ENCODE peak calls at places on chromosomes 11 and 22, in eight cellular contexts. Y is H9; P is fibroblast of lung; M is mesendoderm; L is neuronal stem cell; C is kidney; A is CD4-positive, alpha-beta T cell; Z is effector memory CD4-positive, alpha-beta T cell. X is an unnamed sample.

GRCh38 chr11:793556-793955 is 3.7 kb upstream of the CEND1 start:
- DNase-seq in Y (no peak), P (no peak), M (no peak), L (no peak), C (no peak), A (no peak), Z (no peak), X (no peak)

GRCh38 chr11:62922653-62923371 is 1.6 kb upstream of the CHRM1 start:
- DNase-seq in Y (no peak), P (no peak), M (peak), L (no peak), C (peak), A (no peak), Z (no peak), X (peak)

GRCh38 chr22:49995413-49996191 is 17.0 kb downstream of the IL17REL start:
- DNase-seq in Y (no peak), P (no peak), M (no peak), L (no peak), C (no peak), A (no peak), Z (no peak), X (no peak)

GRCh38 chr22:19520566-19521305 is 3.5 kb downstream of the CLDN5 start:
- DNase-seq in Y (no peak), P (no peak), M (no peak), L (no peak), C (no peak), A (no peak), Z (no peak), X (no peak)

GRCh38 chr22:46568102-46568809 is 30.8 kb upstream of the CELSR1 start:
- DNase-seq in Y (no peak), P (no peak), M (no peak), L (no peak), C (peak), A (no peak), Z (no peak), X (no peak)

GRCh38 chr11:132042296-132042695 is 671.9 kb downstream of the NTM start:
- DNase-seq in Y (no peak), P (no peak), M (no peak), L (no peak), C (no peak), A (no peak), Z (no peak), X (no peak)

GRCh38 chr22:31441652-31442051 is 42.2 kb downstream of the DRG1 start:
- DNase-seq in Y (no peak), P (no peak), M (no peak), L (no peak), C (no peak), A (no peak), Z (no peak), X (no peak)

GRCh38 chr11:48083427-48083826 is 103.1 kb downstream of the PTPRJ start:
- DNase-seq in Y (no peak), P (peak), M (no peak), L (no peak), C (no peak), A (no peak), Z (no peak), X (no peak)

GRCh38 chr22:29917052-29917902 is 34.3 kb downstream of the MTMR3 start:
- DNase-seq in Y (no peak), P (peak), M (no peak), L (no peak), C (no peak), A (no peak), Z (no peak), X (no peak)

GRCh38 chr11:103110406-103110805 is 1.2 kb downstream of the DYNC2H1 start:
- DNase-seq in Y (no peak), P (peak), M (no peak), L (no peak), C (no peak), A (no peak), Z (no peak), X (no peak)

GRCh38 chr11:35541621-35542375 is 16.4 kb upstream of the PAMR1 start:
- DNase-seq in Y (no peak), P (peak), M (peak), L (no peak), C (peak), A (no peak), Z (no peak), X (no peak)

GRCh38 chr22:23781065-23781464 is 5.7 kb upstream of the SMARCB1 start:
- DNase-seq in Y (no peak), P (no peak), M (no peak), L (no peak), C (no peak), A (no peak), Z (no peak), X (peak)

GRCh38 chr11:134951305-134951700 is 539.3 kb upstream of the B3GAT1 start:
- DNase-seq in Y (no peak), P (peak), M (peak), L (no peak), C (no peak), A (no peak), Z (no peak), X (peak)

GRCh38 chr11:2532704-2533641 is 88.2 kb downstream of the KCNQ1 start:
- DNase-seq in Y (peak), P (peak), M (peak), L (peak), C (peak), A (peak), Z (peak), X (peak)

GRCh38 chr11:1483445-1483961 is 3.1 kb downstream of the MOB2 start:
- DNase-seq in Y (no peak), P (no peak), M (no peak), L (no peak), C (peak), A (no peak), Z (no peak), X (no peak)

GRCh38 chr22:30187726-30188407 is 58.7 kb downstream of the LIF start:
- DNase-seq in Y (no peak), P (peak), M (peak), L (no peak), C (no peak), A (no peak), Z (no peak), X (no peak)

GRCh38 chr11:2376751-2377451 is at the start of gene CD81:
- DNase-seq in Y (peak), P (no peak), M (no peak), L (peak), C (peak), A (peak), Z (peak), X (no peak)

GRCh38 chr22:45571089-45571488 is 68.4 kb downstream of the FBLN1 start:
- DNase-seq in Y (no peak), P (no peak), M (no peak), L (no peak), C (no peak), A (no peak), Z (no peak), X (no peak)

GRCh38 chr11:122159861-122160260 is 43.8 kb upstream of the BLID start:
- DNase-seq in Y (no peak), P (no peak), M (no peak), L (no peak), C (no peak), A (no peak), Z (no peak), X (no peak)

GRCh38 chr22:40348025-40348658 is 1.8 kb downstream of the ADSL start:
- DNase-seq in Y (no peak), P (peak), M (peak), L (no peak), C (no peak), A (peak), Z (peak), X (peak)

GRCh38 chr11:62443390-62444201 is 24.8 kb downstream of the SCGB1A1 start:
- DNase-seq in Y (no peak), P (peak), M (no peak), L (no peak), C (no peak), A (no peak), Z (no peak), X (no peak)

GRCh38 chr22:43811777-43812148 is 342 bp downstream of the EFCAB6 start:
- DNase-seq in Y (no peak), P (peak), M (peak), L (no peak), C (no peak), A (no peak), Z (no peak), X (no peak)

GRCh38 chr11:64084962-64085710 is 49.4 kb downstream of the FLRT1 start:
- DNase-seq in Y (no peak), P (no peak), M (no peak), L (no peak), C (peak), A (no peak), Z (no peak), X (no peak)

GRCh38 chr22:21450320-21450831 is 16.8 kb upstream of the TMEM191C start:
- DNase-seq in Y (peak), P (no peak), M (no peak), L (no peak), C (peak), A (no peak), Z (no peak), X (no peak)

GRCh38 chr22:41780714-41781507 is 19.6 kb upstream of the CCDC134 start:
- DNase-seq in Y (no peak), P (peak), M (peak), L (no peak), C (peak), A (peak), Z (peak), X (no peak)

GRCh38 chr22:30048711-30049110 is 31.6 kb upstream of the HORMAD2 start:
- DNase-seq in Y (no peak), P (no peak), M (no peak), L (no peak), C (no peak), A (no peak), Z (no peak), X (no peak)

GRCh38 chr22:24413726-24414385 is 13.5 kb upstream of the ADORA2A start:
- DNase-seq in Y (no peak), P (no peak), M (no peak), L (no peak), C (peak), A (no peak), Z (no peak), X (no peak)

GRCh38 chr11:24478718-24479117 is 18.1 kb upstream of the LUZP2 start:
- DNase-seq in Y (no peak), P (no peak), M (no peak), L (no peak), C (no peak), A (no peak), Z (no peak), X (no peak)

GRCh38 chr11:24793479-24793878 is 296.6 kb downstream of the LUZP2 start:
- DNase-seq in Y (no peak), P (peak), M (no peak), L (no peak), C (no peak), A (no peak), Z (no peak), X (no peak)

GRCh38 chr11:121714356-121714755 is 261.6 kb upstream of the SORL1-AS1 start:
- DNase-seq in Y (no peak), P (peak), M (no peak), L (no peak), C (no peak), A (no peak), Z (no peak), X (no peak)

GRCh38 chr11:8368194-8368593 is 104.5 kb upstream of the LMO1 start:
- DNase-seq in Y (no peak), P (no peak), M (no peak), L (no peak), C (no peak), A (no peak), Z (no peak), X (no peak)

GRCh38 chr11:131253142-131253884 is 117.1 kb upstream of the NTM start:
- DNase-seq in Y (peak), P (peak), M (peak), L (no peak), C (no peak), A (no peak), Z (no peak), X (no peak)

GRCh38 chr11:65188486-65188885 is 6.8 kb downstream of the CAPN1 start:
- DNase-seq in Y (no peak), P (no peak), M (no peak), L (no peak), C (peak), A (no peak), Z (no peak), X (no peak)

GRCh38 chr11:76371170-76371569 is 9.8 kb downstream of the THAP12 start:
- DNase-seq in Y (no peak), P (peak), M (no peak), L (no peak), C (no peak), A (no peak), Z (no peak), X (no peak)

GRCh38 chr11:130121430-130121978 is 38.1 kb upstream of the ST14 start:
- DNase-seq in Y (no peak), P (peak), M (no peak), L (no peak), C (no peak), A (no peak), Z (no peak), X (no peak)

GRCh38 chr11:130120045-130120444 is 39.5 kb upstream of the ST14 start:
- DNase-seq in Y (no peak), P (no peak), M (no peak), L (no peak), C (no peak), A (no peak), Z (no peak), X (no peak)

GRCh38 chr11:130123414-130124040 is 36.1 kb upstream of the ST14 start:
- DNase-seq in Y (no peak), P (no peak), M (no peak), L (no peak), C (peak), A (no peak), Z (no peak), X (no peak)

GRCh38 chr11:130124096-130124495 is 35.5 kb upstream of the ST14 start:
- DNase-seq in Y (no peak), P (peak), M (no peak), L (no peak), C (peak), A (no peak), Z (no peak), X (no peak)

GRCh38 chr11:130122141-130122575 is 37.4 kb upstream of the ST14 start:
- DNase-seq in Y (no peak), P (no peak), M (no peak), L (no peak), C (no peak), A (no peak), Z (no peak), X (no peak)
- H3K27ac ChIP-seq in Y (no peak), P (no peak), M (no peak), L (no peak), C (no peak), A (no peak), Z (no peak), X (no peak)

GRCh38 chr22:25545117-25545516 is 19.4 kb upstream of the GRK3 start:
- DNase-seq in Y (no peak), P (no peak), M (no peak), L (no peak), C (no peak), A (no peak), Z (no peak), X (no peak)
- H3K27ac ChIP-seq in Y (no peak), P (no peak), M (no peak), L (no peak), C (no peak), A (no peak), Z (no peak), X (no peak)

DNA sequence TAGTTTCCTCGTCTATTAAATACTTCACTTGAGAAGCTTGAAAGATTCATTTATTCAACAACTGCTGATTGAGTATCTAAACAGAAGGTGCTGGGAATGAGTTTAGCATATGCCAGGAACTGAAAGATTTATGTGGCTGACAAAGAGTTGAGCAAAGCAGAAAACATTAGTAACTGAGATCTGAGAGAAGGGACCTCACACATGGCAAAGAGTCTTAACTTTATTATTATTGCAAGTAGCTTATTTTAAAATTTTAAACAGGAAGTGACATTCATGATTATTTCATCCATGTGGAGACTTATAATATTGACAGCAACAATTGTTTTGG is 133.6 kb downstream of the CASP12 start:
- DNase-seq in Y (no peak), P (peak), M (no peak), L (no peak), C (no peak), A (no peak), Z (no peak), X (no peak)
- H3K27ac ChIP-seq in Y (no peak), P (no peak), M (no peak), L (no peak), C (no peak), A (no peak), Z (no peak), X (no peak)

GRCh38 chr11:80816454-80816847 is 1375.6 kb upstream of the TENM4 start:
- DNase-seq in Y (no peak), P (no peak), M (no peak), L (no peak), C (no peak), A (no peak), Z (no peak), X (no peak)
- H3K27ac ChIP-seq in Y (no peak), P (no peak), M (no peak), L (no peak), C (no peak), A (no peak), Z (no peak), X (no peak)

X was measured in caudate nucleus.